ENCODE peak calls at places on chromosomes 6 and 20, in seven cellular contexts. L, G, P, A, Q, Z and B are unnamed samples.

GRCh38 chr6:111238464-111239119 is 151.3 kb downstream of the SLC16A10 start:
- DNase-seq in L (no peak), G (no peak), P (no peak), A (no peak), Q (no peak), Z (no peak), B (peak)

GRCh38 chr6:33878541-33878940 is 74.7 kb upstream of the MLN start:
- DNase-seq in L (no peak), G (no peak), P (no peak), A (no peak), Q (no peak), Z (no peak), B (no peak)

GRCh38 chr6:36860126-36860525 is 14.5 kb downstream of the PPIL1 start:
- DNase-seq in L (no peak), G (no peak), P (no peak), A (no peak), Q (no peak), Z (no peak), B (no peak)

GRCh38 chr20:59161626-59162170 is 1.9 kb upstream of the ZNF831 start:
- DNase-seq in L (no peak), G (no peak), P (no peak), A (no peak), Q (no peak), Z (no peak), B (no peak)

GRCh38 chr6:66662721-66663120 is 955.7 kb upstream of the EYS start:
- DNase-seq in L (no peak), G (no peak), P (no peak), A (no peak), Q (no peak), Z (no peak), B (no peak)

GRCh38 chr6:34455831-34456230 is 10.0 kb upstream of the PACSIN1 start:
- DNase-seq in L (no peak), G (peak), P (no peak), A (no peak), Q (no peak), Z (no peak), B (peak)

GRCh38 chr20:50071039-50071888 is 41.7 kb downstream of the UBE2V1 start:
- DNase-seq in L (peak), G (peak), P (peak), A (peak), Q (peak), Z (peak), B (peak)

GRCh38 chr6:32212076-32212760 is 11.6 kb downstream of the NOTCH4 start:
- DNase-seq in L (no peak), G (no peak), P (no peak), A (no peak), Q (no peak), Z (no peak), B (no peak)

GRCh38 chr6:11232968-11233626 is 629 bp upstream of the NEDD9 start:
- DNase-seq in L (no peak), G (peak), P (no peak), A (peak), Q (no peak), Z (no peak), B (no peak)

GRCh38 chr6:37928217-37928616 is 108.7 kb downstream of the ZFAND3 start:
- DNase-seq in L (no peak), G (no peak), P (no peak), A (no peak), Q (no peak), Z (no peak), B (no peak)

GRCh38 chr6:11460837-11461661 is 76.5 kb upstream of the TMEM170B start:
- DNase-seq in L (no peak), G (peak), P (no peak), A (no peak), Q (no peak), Z (no peak), B (peak)

GRCh38 chr6:165855856-165856255 is 192.8 kb upstream of the PDE10A start:
- DNase-seq in L (no peak), G (no peak), P (no peak), A (no peak), Q (no peak), Z (no peak), B (no peak)

GRCh38 chr6:84553527-84553926 is 210.9 kb downstream of the TBX18 start:
- DNase-seq in L (no peak), G (no peak), P (no peak), A (no peak), Q (no peak), Z (no peak), B (no peak)

GRCh38 chr6:52650946-52651345 is 20.0 kb upstream of the TMEM14A start:
- DNase-seq in L (no peak), G (no peak), P (no peak), A (no peak), Q (no peak), Z (no peak), B (peak)

GRCh38 chr6:6001443-6001842 is 5.3 kb downstream of the NRN1 start:
- DNase-seq in L (no peak), G (no peak), P (no peak), A (no peak), Q (no peak), Z (no peak), B (no peak)

GRCh38 chr6:33698494-33698893 is 13.0 kb downstream of the UQCC2 start:
- DNase-seq in L (no peak), G (no peak), P (no peak), A (no peak), Q (no peak), Z (no peak), B (no peak)